ENCODE peak calls at places on chromosomes 5 and 9, in nine cellular contexts. L is NCI-H510A; T is activated naive CD4-positive, alpha-beta T cell treated with anti-CD3 and anti-CD28 coated beads, Interleukin-2, amount 50 U/mL, for 72 hours; R is stimulated activated CD4-positive, alpha-beta T cell treated with anti-CD3 and anti-CD28 coated beads, Interleukin-1b, Interleukin-23, amount 100 ng/mL, for 4 hours; A is substantia nigra; S is hepatic stellate cell; N is foreskin fibroblast; I is A673; W is activated T-helper 2 cell treated with anti-CD3 and anti-CD28 coated beads, Interferon-gamma antibody, Interleukin-2, Interleukin-4, amounts not matched to agents 10 μg/mL and 5 μg/mL and 100 μg/mL, durations not matched to agents 14 hours and 24 hours and 36 hours. D is an unnamed sample.

GRCh38 chr5:143521891-143522290 is 118.4 kb upstream of the NR3C1 start:
- DNase-seq in L (no peak), T (no peak), R (no peak), A (no peak), S (no peak), N (no peak), I (no peak), W (no peak), D (no peak)

GRCh38 chr9:108743901-108744371 is 111.8 kb downstream of the ACTL7B start:
- DNase-seq in L (no peak), T (no peak), R (no peak), A (no peak), S (no peak), N (no peak), I (peak), W (no peak), D (no peak)

GRCh38 chr5:74326571-74327338 is 313.8 kb downstream of the ENC1 start:
- DNase-seq in L (no peak), T (peak), R (peak), A (no peak), S (peak), N (peak), I (peak), W (peak), D (no peak)

GRCh38 chr5:36240779-36241635 is 718 bp downstream of the NADK2 start:
- DNase-seq in L (peak), T (peak), R (peak), A (no peak), S (peak), N (peak), I (peak), W (peak), D (no peak)

GRCh38 chr9:15430920-15431844 is 8.5 kb downstream of the SNAPC3 start:
- DNase-seq in L (no peak), T (no peak), R (no peak), A (peak), S (no peak), N (no peak), I (peak), W (no peak), D (no peak)

GRCh38 chr9:89815061-89815902 is 210.5 kb downstream of the GADD45G start:
- DNase-seq in L (no peak), T (no peak), R (no peak), A (no peak), S (no peak), N (no peak), I (no peak), W (no peak), D (no peak)

GRCh38 chr5:163385276-163385675 is 52.1 kb upstream of the CCNG1 start:
- DNase-seq in L (no peak), T (no peak), R (no peak), A (no peak), S (no peak), N (no peak), I (peak), W (no peak), D (no peak)

GRCh38 chr9:22975921-22976320 is 529.3 kb downstream of the DMRTA1 start:
- DNase-seq in L (no peak), T (no peak), R (no peak), A (no peak), S (no peak), N (no peak), I (no peak), W (no peak), D (no peak)

GRCh38 chr5:176929654-176930053 is 30.5 kb upstream of the HK3 start:
- DNase-seq in L (no peak), T (no peak), R (no peak), A (no peak), S (no peak), N (no peak), I (no peak), W (no peak), D (no peak)

GRCh38 chr9:135874859-135875258 is 32.5 kb downstream of the CAMSAP1 start:
- DNase-seq in L (no peak), T (no peak), R (no peak), A (no peak), S (no peak), N (no peak), I (no peak), W (no peak), D (no peak)

GRCh38 chr5:147410496-147411395 is 99.1 kb downstream of the DPYSL3 start:
- DNase-seq in L (no peak), T (no peak), R (no peak), A (no peak), S (no peak), N (no peak), I (no peak), W (no peak), D (no peak)

GRCh38 chr9:28487561-28487960 is 914.3 kb upstream of the C9orf72 start:
- DNase-seq in L (no peak), T (no peak), R (no peak), A (no peak), S (no peak), N (no peak), I (no peak), W (no peak), D (no peak)

GRCh38 chr5:24232929-24233328 is 411.8 kb downstream of the CDH10 start:
- DNase-seq in L (no peak), T (no peak), R (no peak), A (no peak), S (no peak), N (no peak), I (peak), W (no peak), D (no peak)

GRCh38 chr9:33469891-33470290 is 3.8 kb downstream of the NOL6 start:
- DNase-seq in L (no peak), T (no peak), R (no peak), A (no peak), S (no peak), N (no peak), I (no peak), W (no peak), D (no peak)

GRCh38 chr9:71747572-71747971 is 20.7 kb downstream of the CEMIP2 start:
- DNase-seq in L (no peak), T (no peak), R (no peak), A (no peak), S (no peak), N (no peak), I (no peak), W (no peak), D (no peak)

GRCh38 chr5:31364881-31365636 is 166.8 kb downstream of the DROSHA start:
- DNase-seq in L (no peak), T (no peak), R (no peak), A (no peak), S (peak), N (peak), I (no peak), W (no peak), D (no peak)

GRCh38 chr9:85038061-85038460 is 368.5 kb downstream of the NTRK2 start:
- DNase-seq in L (no peak), T (no peak), R (no peak), A (peak), S (no peak), N (no peak), I (no peak), W (no peak), D (no peak)

GRCh38 chr9:134554750-134555655 is 86.6 kb upstream of the COL5A1 start:
- DNase-seq in L (no peak), T (no peak), R (no peak), A (no peak), S (peak), N (no peak), I (no peak), W (no peak), D (no peak)

GRCh38 chr9:114004221-114004716 is 73.8 kb downstream of the AMBP start:
- DNase-seq in L (no peak), T (no peak), R (no peak), A (no peak), S (no peak), N (no peak), I (no peak), W (peak), D (no peak)

GRCh38 chr9:3157011-3157410 is 313.1 kb upstream of the PUM3 start:
- DNase-seq in L (no peak), T (no peak), R (no peak), A (no peak), S (no peak), N (no peak), I (no peak), W (no peak), D (no peak)

GRCh38 chr9:92561374-92562329 is 25.9 kb upstream of the ECM2 start:
- DNase-seq in L (no peak), T (no peak), R (no peak), A (no peak), S (no peak), N (no peak), I (no peak), W (no peak), D (no peak)

D was measured in GOT3.